ENCODE peak calls at places on chromosomes 11 and 22, in eight cellular contexts. P, K, G, J, F, T, V and Z are unnamed samples.

GRCh38 chr22:17931400-17931825 is 92.9 kb downstream of the MICAL3 start:
- DNase-seq in P (no peak), K (no peak), G (no peak), J (no peak), F (no peak), T (no peak), V (peak; percentile 73), Z (peak; percentile 97)

GRCh38 chr11:121412000-121412587 is 40.0 kb upstream of the SORL1 start:
- DNase-seq in P (no peak), K (no peak), G (no peak), J (no peak), F (no peak), T (no peak), V (no peak), Z (no peak)

GRCh38 chr11:1916132-1916985 is 3.1 kb upstream of the TNNT3 start:
- DNase-seq in P (no peak), K (no peak), G (no peak), J (no peak), F (no peak), T (no peak), V (no peak), Z (no peak)

GRCh38 chr11:34706709-34707461 is 86.0 kb downstream of the EHF start:
- DNase-seq in P (no peak), K (no peak), G (no peak), J (peak; percentile 66), F (no peak), T (no peak), V (no peak), Z (no peak)

GRCh38 chr22:33829549-33830280 is 90.6 kb downstream of the LARGE1 start:
- DNase-seq in P (no peak), K (no peak), G (no peak), J (no peak), F (no peak), T (no peak), V (no peak), Z (no peak)

GRCh38 chr11:118785362-118785761 is 5.6 kb downstream of the DDX6 start:
- DNase-seq in P (no peak), K (no peak), G (peak; percentile 4), J (no peak), F (no peak), T (no peak), V (peak; percentile 50), Z (no peak)

GRCh38 chr22:40224702-40225101 is 47.0 kb downstream of the TNRC6B start:
- DNase-seq in P (no peak), K (peak; percentile 17), G (no peak), J (no peak), F (no peak), T (peak; percentile 66), V (no peak), Z (no peak)

GRCh38 chr11:78715639-78716311 is 141.1 kb upstream of the NARS2 start:
- DNase-seq in P (no peak), K (no peak), G (peak; percentile 63), J (peak; percentile 95), F (peak; percentile 57), T (peak; percentile 71), V (peak; percentile 93), Z (peak; percentile 30)

GRCh38 chr11:12251651-12252560 is 125.5 kb upstream of the PARVA start:
- DNase-seq in P (no peak), K (no peak), G (no peak), J (no peak), F (no peak), T (no peak), V (no peak), Z (no peak)

GRCh38 chr22:45127866-45128265 is 35.9 kb upstream of the NUP50 start:
- DNase-seq in P (no peak), K (no peak), G (peak; percentile 14), J (peak; percentile 36), F (no peak), T (no peak), V (peak; percentile 44), Z (no peak)

GRCh38 chr11:61854206-61854875 is 26.2 kb downstream of the FADS2 start:
- DNase-seq in P (no peak), K (no peak), G (no peak), J (no peak), F (no peak), T (no peak), V (no peak), Z (no peak)

GRCh38 chr11:1530686-1531256 is 41.3 kb downstream of the DUSP8 start:
- DNase-seq in P (no peak), K (no peak), G (no peak), J (no peak), F (no peak), T (no peak), V (no peak), Z (no peak)

GRCh38 chr11:109605006-109605405 is 183.0 kb downstream of the C11orf87 start:
- DNase-seq in P (no peak), K (no peak), G (no peak), J (no peak), F (no peak), T (no peak), V (no peak), Z (no peak)

GRCh38 chr11:17354070-17354924 is 2.7 kb downstream of the NCR3LG1 start:
- DNase-seq in P (peak; percentile 59), K (no peak), G (peak; percentile 78), J (peak; percentile 57), F (peak; percentile 53), T (peak; percentile 73), V (peak; percentile 69), Z (peak; percentile 92)

GRCh38 chr11:25981998-25982397 is 349.9 kb upstream of the ANO3 start:
- DNase-seq in P (no peak), K (no peak), G (peak; percentile 52), J (peak; percentile 41), F (peak; percentile 4), T (no peak), V (peak; percentile 23), Z (peak; percentile 63)

GRCh38 chr11:111303476-111303875 is 5.1 kb downstream of the POU2AF3 start:
- DNase-seq in P (no peak), K (no peak), G (no peak), J (peak; percentile 8), F (peak; percentile 66), T (no peak), V (no peak), Z (no peak)

GRCh38 chr11:43150697-43151096 is 161.1 kb upstream of the API5 start:
- DNase-seq in P (no peak), K (no peak), G (no peak), J (no peak), F (no peak), T (no peak), V (no peak), Z (no peak)

GRCh38 chr11:3196161-3197043 is 22.2 kb downstream of the MRGPRG start:
- DNase-seq in P (no peak), K (no peak), G (no peak), J (no peak), F (no peak), T (no peak), V (no peak), Z (no peak)

GRCh38 chr11:19952101-19952605 is 208.1 kb downstream of the DBX1 start:
- DNase-seq in P (no peak), K (no peak), G (no peak), J (no peak), F (no peak), T (no peak), V (peak; percentile 17), Z (no peak)